ENCODE peak calls at places on chromosome 11, in eight cellular contexts. One of them, this sample, is unnamed.

GRCh38 chr11:128491195-128491936 is 96.0 kb downstream of the ETS1 start:
- DNase-seq in NCI-H1694 treated with DMSO at 0.1 percent for 48 hours: no peak
- DNase-seq in left colon: no peak
- DNase-seq in NCI-H526 treated with DMSO at 0.1 percent for 48 hours: no peak
- DNase-seq in stimulated activated CD4-positive, alpha-beta T cell treated with anti-CD3 and anti-CD28 coated beads, Interleukin-4, amount 100 ng/mL, for 48 hours: no peak
- DNase-seq in H54: no peak
- DNase-seq in T-helper 9 cell: no peak
- DNase-seq in KBM-7: no peak
- DNase-seq in this sample: no peak

GRCh38 chr11:131253142-131253884 is 117.1 kb upstream of the NTM start:
- DNase-seq in left colon: no peak
- DNase-seq in stimulated activated CD4-positive, alpha-beta T cell treated with anti-CD3 and anti-CD28 coated beads, Interleukin-4, amount 100 ng/mL, for 48 hours: no peak
- DNase-seq in KBM-7: no peak
- DNase-seq in H54: no peak
- DNase-seq in T-helper 9 cell: no peak
- DNase-seq in NCI-H526 treated with DMSO at 0.1 percent for 48 hours: peak
- DNase-seq in NCI-H1694 treated with DMSO at 0.1 percent for 48 hours: no peak
- DNase-seq in this sample: no peak

GRCh38 chr11:76670475-76671235 is at the start of gene LRRC32:
- DNase-seq in T-helper 9 cell: no peak
- DNase-seq in KBM-7: no peak
- DNase-seq in left colon: no peak
- DNase-seq in H54: no peak
- DNase-seq in NCI-H526 treated with DMSO at 0.1 percent for 48 hours: no peak
- DNase-seq in NCI-H1694 treated with DMSO at 0.1 percent for 48 hours: no peak
- DNase-seq in stimulated activated CD4-positive, alpha-beta T cell treated with anti-CD3 and anti-CD28 coated beads, Interleukin-4, amount 100 ng/mL, for 48 hours: no peak
- DNase-seq in this sample: no peak

GRCh38 chr11:122976734-122977454 is 4.7 kb downstream of the BSX start:
- DNase-seq in H54: no peak
- DNase-seq in NCI-H1694 treated with DMSO at 0.1 percent for 48 hours: peak
- DNase-seq in KBM-7: no peak
- DNase-seq in NCI-H526 treated with DMSO at 0.1 percent for 48 hours: peak
- DNase-seq in left colon: no peak
- DNase-seq in stimulated activated CD4-positive, alpha-beta T cell treated with anti-CD3 and anti-CD28 coated beads, Interleukin-4, amount 100 ng/mL, for 48 hours: no peak
- DNase-seq in T-helper 9 cell: no peak
- DNase-seq in this sample: no peak

GRCh38 chr11:84780689-84781293 is 846.4 kb downstream of the DLG2 start:
- DNase-seq in KBM-7: peak
- DNase-seq in H54: no peak
- DNase-seq in NCI-H1694 treated with DMSO at 0.1 percent for 48 hours: no peak
- DNase-seq in T-helper 9 cell: no peak
- DNase-seq in NCI-H526 treated with DMSO at 0.1 percent for 48 hours: peak
- DNase-seq in stimulated activated CD4-positive, alpha-beta T cell treated with anti-CD3 and anti-CD28 coated beads, Interleukin-4, amount 100 ng/mL, for 48 hours: no peak
- DNase-seq in left colon: no peak
- DNase-seq in this sample: no peak

GRCh38 chr11:66636411-66636810 is 2.1 kb upstream of the RBM4 start:
- DNase-seq in stimulated activated CD4-positive, alpha-beta T cell treated with anti-CD3 and anti-CD28 coated beads, Interleukin-4, amount 100 ng/mL, for 48 hours: no peak
- DNase-seq in H54: no peak
- DNase-seq in NCI-H526 treated with DMSO at 0.1 percent for 48 hours: no peak
- DNase-seq in NCI-H1694 treated with DMSO at 0.1 percent for 48 hours: no peak
- DNase-seq in T-helper 9 cell: no peak
- DNase-seq in left colon: no peak
- DNase-seq in KBM-7: no peak
- DNase-seq in this sample: no peak

GRCh38 chr11:95715777-95716241 is 73.8 kb downstream of the FAM76B start:
- DNase-seq in NCI-H526 treated with DMSO at 0.1 percent for 48 hours: peak
- DNase-seq in T-helper 9 cell: no peak
- DNase-seq in KBM-7: peak
- DNase-seq in H54: no peak
- DNase-seq in stimulated activated CD4-positive, alpha-beta T cell treated with anti-CD3 and anti-CD28 coated beads, Interleukin-4, amount 100 ng/mL, for 48 hours: peak
- DNase-seq in left colon: no peak
- DNase-seq in NCI-H1694 treated with DMSO at 0.1 percent for 48 hours: no peak
- DNase-seq in this sample: peak

GRCh38 chr11:64226507-64227051 is 505 bp downstream of the NUDT22 start:
- DNase-seq in H54: no peak
- DNase-seq in stimulated activated CD4-positive, alpha-beta T cell treated with anti-CD3 and anti-CD28 coated beads, Interleukin-4, amount 100 ng/mL, for 48 hours: no peak
- DNase-seq in T-helper 9 cell: no peak
- DNase-seq in NCI-H1694 treated with DMSO at 0.1 percent for 48 hours: no peak
- DNase-seq in NCI-H526 treated with DMSO at 0.1 percent for 48 hours: peak
- DNase-seq in left colon: peak
- DNase-seq in KBM-7: peak
- DNase-seq in this sample: no peak

GRCh38 chr11:98036810-98037209 is 983.9 kb upstream of the CNTN5 start:
- DNase-seq in NCI-H1694 treated with DMSO at 0.1 percent for 48 hours: no peak
- DNase-seq in left colon: no peak
- DNase-seq in H54: no peak
- DNase-seq in KBM-7: no peak
- DNase-seq in NCI-H526 treated with DMSO at 0.1 percent for 48 hours: no peak
- DNase-seq in T-helper 9 cell: no peak
- DNase-seq in stimulated activated CD4-positive, alpha-beta T cell treated with anti-CD3 and anti-CD28 coated beads, Interleukin-4, amount 100 ng/mL, for 48 hours: no peak
- DNase-seq in this sample: no peak

GRCh38 chr11:106668147-106668546 is 350.1 kb downstream of the GUCY1A2 start:
- DNase-seq in T-helper 9 cell: no peak
- DNase-seq in NCI-H1694 treated with DMSO at 0.1 percent for 48 hours: no peak
- DNase-seq in stimulated activated CD4-positive, alpha-beta T cell treated with anti-CD3 and anti-CD28 coated beads, Interleukin-4, amount 100 ng/mL, for 48 hours: no peak
- DNase-seq in H54: no peak
- DNase-seq in KBM-7: no peak
- DNase-seq in left colon: no peak
- DNase-seq in NCI-H526 treated with DMSO at 0.1 percent for 48 hours: no peak
- DNase-seq in this sample: no peak

GRCh38 chr11:106391771-106392412 is 314.4 kb downstream of the AASDHPPT start:
- DNase-seq in stimulated activated CD4-positive, alpha-beta T cell treated with anti-CD3 and anti-CD28 coated beads, Interleukin-4, amount 100 ng/mL, for 48 hours: no peak
- DNase-seq in left colon: no peak
- DNase-seq in H54: no peak
- DNase-seq in NCI-H526 treated with DMSO at 0.1 percent for 48 hours: no peak
- DNase-seq in KBM-7: no peak
- DNase-seq in T-helper 9 cell: no peak
- DNase-seq in NCI-H1694 treated with DMSO at 0.1 percent for 48 hours: no peak
- DNase-seq in this sample: no peak

GRCh38 chr11:105202844-105203548 is 63.4 kb upstream of the CARD18 start:
- DNase-seq in stimulated activated CD4-positive, alpha-beta T cell treated with anti-CD3 and anti-CD28 coated beads, Interleukin-4, amount 100 ng/mL, for 48 hours: no peak
- DNase-seq in NCI-H1694 treated with DMSO at 0.1 percent for 48 hours: no peak
- DNase-seq in H54: no peak
- DNase-seq in NCI-H526 treated with DMSO at 0.1 percent for 48 hours: no peak
- DNase-seq in KBM-7: peak
- DNase-seq in left colon: no peak
- DNase-seq in T-helper 9 cell: no peak
- DNase-seq in this sample: no peak

GRCh38 chr11:64652586-64653387 is 61.8 kb downstream of the SLC22A12 start:
- DNase-seq in H54: peak
- DNase-seq in stimulated activated CD4-positive, alpha-beta T cell treated with anti-CD3 and anti-CD28 coated beads, Interleukin-4, amount 100 ng/mL, for 48 hours: peak
- DNase-seq in left colon: peak
- DNase-seq in NCI-H526 treated with DMSO at 0.1 percent for 48 hours: peak
- DNase-seq in T-helper 9 cell: peak
- DNase-seq in NCI-H1694 treated with DMSO at 0.1 percent for 48 hours: peak
- DNase-seq in KBM-7: peak
- DNase-seq in this sample: peak

GRCh38 chr11:126363706-126364245 is 8.3 kb downstream of the ST3GAL4 start:
- DNase-seq in stimulated activated CD4-positive, alpha-beta T cell treated with anti-CD3 and anti-CD28 coated beads, Interleukin-4, amount 100 ng/mL, for 48 hours: no peak
- DNase-seq in NCI-H526 treated with DMSO at 0.1 percent for 48 hours: no peak
- DNase-seq in NCI-H1694 treated with DMSO at 0.1 percent for 48 hours: no peak
- DNase-seq in KBM-7: no peak
- DNase-seq in left colon: no peak
- DNase-seq in H54: no peak
- DNase-seq in T-helper 9 cell: no peak
- DNase-seq in this sample: no peak

GRCh38 chr11:78339483-78339882 is 78.1 kb downstream of the GAB2 start:
- DNase-seq in left colon: no peak
- DNase-seq in T-helper 9 cell: no peak
- DNase-seq in stimulated activated CD4-positive, alpha-beta T cell treated with anti-CD3 and anti-CD28 coated beads, Interleukin-4, amount 100 ng/mL, for 48 hours: no peak
- DNase-seq in NCI-H526 treated with DMSO at 0.1 percent for 48 hours: no peak
- DNase-seq in NCI-H1694 treated with DMSO at 0.1 percent for 48 hours: no peak
- DNase-seq in H54: no peak
- DNase-seq in KBM-7: no peak
- DNase-seq in this sample: no peak

GRCh38 chr11:111429066-111429506 is 50.0 kb upstream of the POU2AF1 start:
- DNase-seq in T-helper 9 cell: peak
- DNase-seq in NCI-H1694 treated with DMSO at 0.1 percent for 48 hours: no peak
- DNase-seq in KBM-7: peak
- DNase-seq in NCI-H526 treated with DMSO at 0.1 percent for 48 hours: peak
- DNase-seq in H54: no peak
- DNase-seq in left colon: peak
- DNase-seq in stimulated activated CD4-positive, alpha-beta T cell treated with anti-CD3 and anti-CD28 coated beads, Interleukin-4, amount 100 ng/mL, for 48 hours: peak
- DNase-seq in this sample: no peak

GRCh38 chr11:110429614-110430266 is at the start of gene FDX1:
- DNase-seq in NCI-H1694 treated with DMSO at 0.1 percent for 48 hours: peak
- DNase-seq in T-helper 9 cell: peak
- DNase-seq in KBM-7: peak
- DNase-seq in stimulated activated CD4-positive, alpha-beta T cell treated with anti-CD3 and anti-CD28 coated beads, Interleukin-4, amount 100 ng/mL, for 48 hours: peak
- DNase-seq in left colon: peak
- DNase-seq in H54: peak
- DNase-seq in NCI-H526 treated with DMSO at 0.1 percent for 48 hours: peak
- DNase-seq in this sample: peak

GRCh38 chr11:102886999-102887398 is 12.2 kb upstream of the MMP12 start:
- DNase-seq in T-helper 9 cell: no peak
- DNase-seq in stimulated activated CD4-positive, alpha-beta T cell treated with anti-CD3 and anti-CD28 coated beads, Interleukin-4, amount 100 ng/mL, for 48 hours: no peak
- DNase-seq in H54: peak
- DNase-seq in NCI-H526 treated with DMSO at 0.1 percent for 48 hours: no peak
- DNase-seq in left colon: no peak
- DNase-seq in KBM-7: no peak
- DNase-seq in NCI-H1694 treated with DMSO at 0.1 percent for 48 hours: no peak
- DNase-seq in this sample: no peak

GRCh38 chr11:130413383-130414106 is 14.9 kb downstream of the ADAMTS8 start:
- DNase-seq in NCI-H526 treated with DMSO at 0.1 percent for 48 hours: no peak
- DNase-seq in KBM-7: no peak
- DNase-seq in NCI-H1694 treated with DMSO at 0.1 percent for 48 hours: no peak
- DNase-seq in stimulated activated CD4-positive, alpha-beta T cell treated with anti-CD3 and anti-CD28 coated beads, Interleukin-4, amount 100 ng/mL, for 48 hours: no peak
- DNase-seq in left colon: no peak
- DNase-seq in H54: peak
- DNase-seq in T-helper 9 cell: no peak
- DNase-seq in this sample: no peak

This sample was measured in DMS 273 treated with DMSO at 0.1 percent for 48 hours.